ENCODE peak calls at places on chromosomes 12 and 14, in seven cellular contexts. F is SK-N-SH, T is H1, V is HepG2, Z is HCT116, R is GM12878, L is K562. J is an unnamed sample.

GRCh38 chr12:132886529-132887477 is 602 bp downstream of the CHFR start:
- DNase-seq in F (no peak), T (no peak), V (peak), Z (no peak), R (no peak), L (no peak), J (no peak)

GRCh38 chr12:97359291-97359690 is 103.3 kb upstream of the RMST start:
- DNase-seq in F (no peak), T (no peak), V (no peak), Z (no peak), R (no peak), L (no peak), J (no peak)

GRCh38 chr12:88897723-88898122 is 317.5 kb upstream of the KITLG start:
- DNase-seq in F (no peak), T (no peak), V (no peak), Z (no peak), R (no peak), L (no peak), J (no peak)

GRCh38 chr12:48050174-48050573 is 45.9 kb upstream of the COL2A1 start:
- DNase-seq in F (no peak), T (no peak), V (no peak), Z (no peak), R (no peak), L (no peak), J (no peak)

GRCh38 chr12:92928431-92928961 is 599 bp downstream of the EEA1 start:
- DNase-seq in F (peak), T (no peak), V (no peak), Z (no peak), R (no peak), L (peak), J (no peak)

GRCh38 chr12:42669471-42669997 is 80.0 kb upstream of the PRICKLE1 start:
- DNase-seq in F (no peak), T (no peak), V (no peak), Z (no peak), R (no peak), L (no peak), J (no peak)

GRCh38 chr12:102051431-102051965 is 10.3 kb downstream of the WASHC3 start:
- DNase-seq in F (no peak), T (no peak), V (no peak), Z (no peak), R (no peak), L (no peak), J (peak)

GRCh38 chr12:104566244-104566993 is 109.7 kb downstream of the CHST11 start:
- DNase-seq in F (no peak), T (no peak), V (no peak), Z (no peak), R (no peak), L (no peak), J (no peak)

GRCh38 chr14:53888535-53889386 is 67.9 kb downstream of the BMP4 start:
- DNase-seq in F (no peak), T (no peak), V (peak), Z (no peak), R (no peak), L (no peak), J (no peak)

GRCh38 chr12:10363922-10364838 is 25.7 kb downstream of the KLRK1 start:
- DNase-seq in F (no peak), T (no peak), V (peak), Z (no peak), R (peak), L (peak), J (peak)

GRCh38 chr12:45615268-45615667 is 114.2 kb upstream of the ARID2 start:
- DNase-seq in F (peak), T (no peak), V (no peak), Z (no peak), R (no peak), L (no peak), J (peak)

GRCh38 chr12:101968770-101969169 is 91.4 kb downstream of the DRAM1 start:
- DNase-seq in F (no peak), T (no peak), V (no peak), Z (no peak), R (no peak), L (no peak), J (no peak)

GRCh38 chr12:98418357-98419075 is 96.9 kb upstream of the TMPO start:
- DNase-seq in F (peak), T (no peak), V (no peak), Z (no peak), R (no peak), L (peak), J (peak)

GRCh38 chr14:83994020-83994419 is 1535.9 kb upstream of the FLRT2 start:
- DNase-seq in F (no peak), T (no peak), V (no peak), Z (no peak), R (no peak), L (no peak), J (no peak)

GRCh38 chr12:63822352-63822751 is 22.1 kb upstream of the SRGAP1 start:
- DNase-seq in F (no peak), T (no peak), V (no peak), Z (no peak), R (no peak), L (no peak), J (no peak)

GRCh38 chr12:12837025-12837872 is 24.1 kb downstream of the DDX47 start:
- DNase-seq in F (peak), T (no peak), V (peak), Z (peak), R (no peak), L (peak), J (peak)

GRCh38 chr14:91075553-91075952 is 15.1 kb upstream of the RPS6KA5 start:
- DNase-seq in F (no peak), T (no peak), V (no peak), Z (no peak), R (no peak), L (no peak), J (no peak)

GRCh38 chr14:77302926-77303325 is 17.8 kb downstream of the POMT2 start:
- DNase-seq in F (no peak), T (no peak), V (peak), Z (peak), R (no peak), L (peak), J (no peak)

GRCh38 chr14:100989924-100990323 is 86.4 kb upstream of the RTL1 start:
- DNase-seq in F (no peak), T (no peak), V (no peak), Z (no peak), R (no peak), L (no peak), J (no peak)

GRCh38 chr12:100826323-100826722 is 31.7 kb downstream of the ANO4 start:
- DNase-seq in F (no peak), T (no peak), V (peak), Z (peak), R (no peak), L (peak), J (peak)

GRCh38 chr12:57535764-57536596 is 11.0 kb downstream of the DCTN2 start:
- DNase-seq in F (no peak), T (no peak), V (no peak), Z (no peak), R (no peak), L (no peak), J (no peak)

GRCh38 chr14:105058521-105059034 is 6.7 kb downstream of the GPR132 start:
- DNase-seq in F (no peak), T (no peak), V (no peak), Z (no peak), R (no peak), L (no peak), J (no peak)

GRCh38 chr12:79360936-79361335 is 329.8 kb downstream of the PAWR start:
- DNase-seq in F (no peak), T (no peak), V (no peak), Z (no peak), R (no peak), L (no peak), J (no peak)

GRCh38 chr12:89840162-89840922 is 131.7 kb upstream of the ATP2B1 start:
- DNase-seq in F (no peak), T (no peak), V (no peak), Z (no peak), R (no peak), L (no peak), J (no peak)

GRCh38 chr14:32254952-32255679 is 52.0 kb upstream of the RNU6-8 start:
- DNase-seq in F (peak), T (no peak), V (peak), Z (peak), R (no peak), L (peak), J (peak)

GRCh38 chr12:116535241-116535640 is 23.9 kb upstream of the MAP1LC3B2 start:
- DNase-seq in F (no peak), T (no peak), V (no peak), Z (no peak), R (no peak), L (no peak), J (no peak)

GRCh38 chr14:67680121-67680602 is 5.7 kb upstream of the VTI1B start:
- DNase-seq in F (no peak), T (no peak), V (no peak), Z (no peak), R (peak), L (peak), J (no peak)

GRCh38 chr12:51950682-51951198 is 759 bp upstream of the ACVR1B start:
- DNase-seq in F (no peak), T (no peak), V (no peak), Z (no peak), R (no peak), L (no peak), J (no peak)

GRCh38 chr12:51951199-51951842 is at the start of gene ACVR1B:
- DNase-seq in F (peak), T (no peak), V (peak), Z (peak), R (peak), L (peak), J (peak)

GRCh38 chr12:51953925-51954324 is 2.4 kb downstream of the ACVR1B start:
- DNase-seq in F (no peak), T (no peak), V (no peak), Z (no peak), R (no peak), L (no peak), J (no peak)

GRCh38 chr12:51953011-51953568 is 1.6 kb downstream of the ACVR1B start:
- DNase-seq in F (no peak), T (no peak), V (no peak), Z (no peak), R (no peak), L (no peak), J (no peak)

GRCh38 chr12:51951843-51952722 is 584 bp downstream of the ACVR1B start:
- DNase-seq in F (peak), T (no peak), V (no peak), Z (no peak), R (no peak), L (no peak), J (peak)
- TF ChIP-seq JUND in F (no peak), T (no peak), V (no peak), Z (no peak), R (no peak), L (no peak), J (no peak)

DNA sequence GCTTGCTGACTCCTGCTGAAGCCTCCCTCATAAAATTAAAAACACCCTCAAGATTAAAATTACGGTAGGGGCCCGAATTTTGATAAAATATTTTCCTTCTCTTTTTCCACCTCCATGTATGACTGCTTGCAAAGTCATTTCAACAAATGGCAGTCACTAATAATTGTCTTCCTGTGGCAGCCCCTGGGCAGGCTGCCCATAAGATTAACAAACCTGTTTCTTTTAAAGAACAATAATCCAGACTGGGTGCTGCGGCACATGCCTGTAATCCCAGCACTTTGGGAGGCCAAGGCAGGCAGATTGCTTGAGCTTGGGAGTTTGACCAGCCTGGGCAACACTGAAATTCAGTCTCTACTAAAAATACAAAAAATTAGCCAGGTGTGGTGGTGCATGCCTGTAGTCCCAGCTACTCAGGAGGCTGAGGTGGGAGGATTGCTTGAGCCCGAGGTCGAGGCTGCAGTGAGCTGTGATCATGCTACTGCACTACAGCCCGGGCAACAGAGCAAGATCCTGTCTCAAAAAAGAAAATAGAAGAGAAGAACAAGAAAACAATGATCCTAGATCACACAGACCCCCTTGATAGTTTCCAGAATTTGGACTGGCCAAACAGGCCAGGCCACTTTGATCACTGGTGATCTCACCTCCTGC is 8.7 kb downstream of the SAV1 start:
- DNase-seq in F (no peak), T (no peak), V (no peak), Z (no peak), R (no peak), L (no peak), J (peak)
- TF ChIP-seq JUND in F (no peak), T (no peak), V (no peak), Z (no peak), R (no peak), L (no peak), J (no peak)

DNA sequence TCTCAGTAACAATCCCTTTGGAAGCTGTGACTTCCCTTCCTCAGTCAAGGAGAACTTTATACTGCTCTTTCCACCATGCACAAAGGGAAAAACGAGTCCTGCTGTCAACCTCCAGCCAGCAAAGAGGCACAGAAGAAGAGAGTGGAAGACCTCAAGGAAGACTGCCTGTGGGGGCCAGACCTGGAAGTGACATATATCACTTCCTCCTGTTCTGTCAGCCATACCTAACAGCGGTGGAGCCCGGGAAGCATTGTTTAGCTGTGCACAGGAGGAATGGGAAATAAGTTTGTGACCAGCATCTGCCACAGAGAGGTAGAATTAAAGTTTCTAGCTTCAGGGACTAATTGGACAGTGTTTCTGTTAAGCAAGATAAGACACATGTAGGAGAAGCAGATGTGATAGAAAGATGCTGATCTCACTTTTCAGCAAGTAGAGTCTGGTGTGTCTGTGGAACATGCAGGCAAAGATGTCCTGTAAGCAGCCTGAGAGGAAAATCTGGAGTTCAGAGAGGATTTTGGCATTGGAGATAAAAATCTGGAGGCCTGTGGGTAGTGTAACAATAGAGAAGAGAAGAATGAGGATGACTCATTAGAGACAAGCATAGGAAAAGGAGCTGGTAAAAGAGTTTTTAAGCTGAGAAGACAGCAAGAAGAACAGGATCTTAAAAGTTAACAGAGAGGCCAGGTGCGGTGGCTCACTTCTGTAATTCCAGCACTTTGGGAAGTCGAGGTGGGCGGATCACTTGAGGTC is 141.6 kb upstream of the CPSF6 start:
- DNase-seq in F (no peak), T (no peak), V (no peak), Z (no peak), R (no peak), L (no peak), J (no peak)
- TF ChIP-seq JUND in F (peak), T (no peak), V (no peak), Z (no peak), R (no peak), L (no peak), J (no peak)

GRCh38 chr12:121144416-121144914 is 11.8 kb downstream of the P2RX7 start:
- DNase-seq in F (no peak), T (no peak), V (no peak), Z (no peak), R (no peak), L (no peak), J (no peak)

GRCh38 chr12:121142171-121142950 is 9.7 kb downstream of the P2RX7 start:
- DNase-seq in F (no peak), T (no peak), V (no peak), Z (no peak), R (no peak), L (no peak), J (no peak)

GRCh38 chr12:121139301-121139700 is 6.6 kb downstream of the P2RX7 start:
- DNase-seq in F (no peak), T (no peak), V (no peak), Z (no peak), R (no peak), L (no peak), J (no peak)

DNA sequence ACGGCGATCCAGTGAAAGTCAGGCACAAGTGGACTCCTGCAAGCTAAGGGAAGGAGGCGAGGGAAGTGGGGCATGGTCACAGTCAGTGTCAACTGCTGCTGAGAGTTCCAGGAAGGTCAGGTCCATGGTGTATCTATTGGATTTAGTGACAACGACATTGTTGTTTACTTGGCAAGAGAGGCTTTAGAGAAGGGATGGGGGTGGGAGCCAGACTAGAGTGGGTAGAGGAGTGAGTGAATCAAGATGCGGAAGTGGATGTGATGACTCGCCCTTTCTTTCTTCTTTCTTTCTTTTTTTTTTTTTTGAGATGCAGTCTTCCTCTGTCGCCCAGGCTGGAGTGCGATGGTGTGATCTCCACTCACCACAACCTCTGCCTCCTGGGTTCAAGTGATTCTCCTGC is 12.5 kb downstream of the P2RX7 start:
- DNase-seq in F (no peak), T (no peak), V (no peak), Z (no peak), R (no peak), L (no peak), J (no peak)
- TF ChIP-seq JUND in F (no peak), T (no peak), V (no peak), Z (no peak), R (no peak), L (peak), J (no peak)

GRCh38 chr14:69360438-69361108 is 37.5 kb downstream of the ERH start:
- DNase-seq in F (no peak), T (no peak), V (no peak), Z (no peak), R (no peak), L (no peak), J (no peak)

GRCh38 chr14:69363964-69364363 is 34.1 kb downstream of the ERH start:
- DNase-seq in F (no peak), T (no peak), V (no peak), Z (no peak), R (no peak), L (no peak), J (no peak)

GRCh38 chr14:69366761-69367160 is 31.3 kb downstream of the ERH start:
- DNase-seq in F (no peak), T (no peak), V (no peak), Z (no peak), R (no peak), L (no peak), J (no peak)

GRCh38 chr14:69366069-69366468 is 32.0 kb downstream of the ERH start:
- DNase-seq in F (no peak), T (no peak), V (no peak), Z (no peak), R (no peak), L (no peak), J (no peak)

GRCh38 chr14:69363055-69363454 is 35.0 kb downstream of the ERH start:
- DNase-seq in F (peak), T (peak), V (peak), Z (no peak), R (no peak), L (no peak), J (peak)
- TF ChIP-seq JUND in F (no peak), T (no peak), V (no peak), Z (no peak), R (no peak), L (no peak), J (no peak)

GRCh38 chr14:61662437-61663311 is 32.6 kb upstream of the HIF1A start:
- DNase-seq in F (peak), T (no peak), V (peak), Z (peak), R (peak), L (peak), J (peak)
- TF ChIP-seq JUND in F (no peak), T (peak), V (no peak), Z (peak), R (peak), L (peak), J (no peak)

GRCh38 chr14:102591944-102592772 is at the start of gene RCOR1:
- DNase-seq in F (peak), T (peak), V (peak), Z (peak), R (peak), L (peak), J (peak)

GRCh38 chr14:102590667-102591099 is 1.8 kb upstream of the RCOR1 start:
- DNase-seq in F (peak), T (no peak), V (peak), Z (peak), R (no peak), L (peak), J (no peak)

GRCh38 chr14:102592969-102593840 is 756 bp downstream of the RCOR1 start:
- DNase-seq in F (peak), T (no peak), V (no peak), Z (no peak), R (no peak), L (peak), J (peak)

GRCh38 chr14:102589761-102590290 is 2.6 kb upstream of the RCOR1 start:
- DNase-seq in F (no peak), T (no peak), V (no peak), Z (no peak), R (no peak), L (no peak), J (no peak)

GRCh38 chr14:102591372-102591943 is 991 bp upstream of the RCOR1 start:
- DNase-seq in F (peak), T (no peak), V (no peak), Z (no peak), R (no peak), L (no peak), J (no peak)
- TF ChIP-seq JUND in F (no peak), T (no peak), V (no peak), Z (no peak), R (no peak), L (no peak), J (no peak)

GRCh38 chr12:53292441-53292840 is 2.9 kb upstream of the PFDN5 start:
- DNase-seq in F (no peak), T (no peak), V (no peak), Z (no peak), R (no peak), L (no peak), J (no peak)
- TF ChIP-seq JUND in F (no peak), T (no peak), V (no peak), Z (no peak), R (no peak), L (no peak), J (no peak)

GRCh38 chr14:89022274-89022673 is 197.8 kb downstream of the TTC8 start:
- DNase-seq in F (no peak), T (no peak), V (no peak), Z (no peak), R (no peak), L (no peak), J (no peak)

GRCh38 chr14:89028462-89029134 is 204.1 kb downstream of the TTC8 start:
- DNase-seq in F (no peak), T (no peak), V (no peak), Z (no peak), R (no peak), L (no peak), J (no peak)

GRCh38 chr14:89024691-89025090 is 200.2 kb downstream of the TTC8 start:
- DNase-seq in F (no peak), T (no peak), V (no peak), Z (no peak), R (no peak), L (no peak), J (no peak)

GRCh38 chr14:89027097-89027740 is 202.8 kb downstream of the TTC8 start:
- DNase-seq in F (no peak), T (no peak), V (peak), Z (peak), R (no peak), L (peak), J (peak)

GRCh38 chr14:89025581-89026236 is 201.3 kb downstream of the TTC8 start:
- DNase-seq in F (no peak), T (no peak), V (no peak), Z (no peak), R (no peak), L (no peak), J (no peak)
- TF ChIP-seq JUND in F (no peak), T (no peak), V (no peak), Z (no peak), R (no peak), L (no peak), J (no peak)

J was measured in T47D.